ENCODE peak calls at places on chromosomes 2 and 18, in ten cellular contexts. T is A549, I is stomach, J is GM12878, G is HepG2, V is upper lobe of left lung, O is tibial nerve, Q is ovary, F is transverse colon, P is K562. W is an unnamed sample.

GRCh38 chr2:45867349-45867748 is 215.9 kb downstream of the PRKCE start:
- DNase-seq in P (no peak), T (no peak), F (no peak), J (no peak), Q (no peak), O (no peak), V (no peak), G (no peak), I (no peak), W (no peak)

GRCh38 chr2:159042115-159042850 is 73.8 kb downstream of the TANC1 start:
- DNase-seq in P (no peak), F (no peak), O (no peak), T (no peak), I (peak), J (no peak), V (no peak), G (no peak), Q (no peak), W (no peak)

GRCh38 chr2:241036397-241036963 is 38.1 kb downstream of the SNED1 start:
- DNase-seq in T (no peak), J (peak), O (no peak), F (peak), V (peak), P (peak), G (peak), I (peak), Q (no peak), W (peak)

GRCh38 chr2:213089438-213089837 is 62.0 kb downstream of the IKZF2 start:
- DNase-seq in F (no peak), O (no peak), Q (no peak), J (no peak), T (no peak), G (no peak), V (no peak), P (no peak), I (no peak), W (no peak)

GRCh38 chr2:183112575-183112974 is 11.7 kb upstream of the NUP35 start:
- DNase-seq in P (peak), J (no peak), Q (no peak), O (no peak), G (no peak), I (no peak), V (no peak), F (no peak), T (no peak), W (no peak)

GRCh38 chr2:116922414-116922813 is 892.1 kb upstream of the DDX18 start:
- DNase-seq in I (no peak), F (no peak), P (no peak), T (no peak), G (no peak), J (no peak), V (no peak), O (no peak), Q (no peak), W (no peak)

GRCh38 chr18:58054041-58054733 is 10.2 kb downstream of the NEDD4L start:
- DNase-seq in O (no peak), J (no peak), T (peak), F (no peak), G (peak), I (no peak), Q (no peak), P (peak), V (peak), W (no peak)

GRCh38 chr18:42548493-42548892 is 567.0 kb downstream of the RIT2 start:
- DNase-seq in Q (no peak), G (no peak), O (no peak), T (no peak), J (no peak), P (no peak), I (peak), F (no peak), V (no peak), W (no peak)

GRCh38 chr2:13504808-13505207 is 788.1 kb downstream of the TRIB2 start:
- DNase-seq in P (no peak), I (no peak), F (no peak), T (no peak), G (no peak), V (no peak), O (no peak), J (no peak), Q (no peak), W (no peak)

GRCh38 chr18:2992995-2993877 is 19.7 kb downstream of the LPIN2 start:
- DNase-seq in O (no peak), F (no peak), T (no peak), J (no peak), Q (no peak), I (no peak), G (no peak), V (no peak), P (no peak), W (no peak)

GRCh38 chr2:149490296-149490695 is 97.3 kb downstream of the MMADHC start:
- DNase-seq in Q (no peak), T (no peak), G (no peak), I (no peak), O (no peak), J (no peak), V (no peak), F (no peak), P (no peak), W (no peak)

GRCh38 chr18:51028201-51028805 is 1.7 kb upstream of the SMAD4 start:
- DNase-seq in Q (no peak), F (peak), G (peak), O (no peak), P (peak), I (no peak), V (no peak), T (peak), J (no peak), W (no peak)

GRCh38 chr2:133026536-133027177 is 356.7 kb upstream of the LYPD1 start:
- DNase-seq in Q (no peak), I (no peak), P (no peak), F (no peak), G (no peak), V (no peak), J (no peak), T (no peak), O (no peak), W (no peak)

GRCh38 chr2:1891147-1891546 is 146.8 kb upstream of the PXDN start:
- DNase-seq in T (no peak), I (no peak), G (no peak), Q (no peak), O (no peak), F (no peak), J (no peak), V (no peak), P (no peak), W (no peak)

GRCh38 chr18:23115683-23116096 is 19.6 kb upstream of the CABLES1 start:
- DNase-seq in G (peak), I (no peak), Q (no peak), V (no peak), J (no peak), O (no peak), F (no peak), T (peak), P (no peak), W (no peak)

GRCh38 chr2:231162036-231162345 is 36.4 kb upstream of the ARMC9 start:
- DNase-seq in Q (no peak), G (no peak), T (peak), I (no peak), V (no peak), J (no peak), F (no peak), O (no peak), P (no peak), W (no peak)

GRCh38 chr2:148531175-148532048 is 113.1 kb upstream of the EPC2 start:
- DNase-seq in G (no peak), T (no peak), I (no peak), J (no peak), O (no peak), V (no peak), Q (no peak), F (no peak), P (no peak), W (no peak)

GRCh38 chr2:174117951-174118930 is 130.1 kb downstream of the OLA1 start:
- DNase-seq in J (no peak), T (peak), Q (no peak), F (no peak), O (no peak), P (no peak), I (no peak), G (no peak), V (no peak), W (no peak)

GRCh38 chr18:2417861-2418610 is 153.3 kb downstream of the METTL4 start:
- DNase-seq in O (no peak), I (no peak), J (no peak), F (no peak), P (no peak), G (no peak), V (no peak), T (no peak), Q (no peak), W (no peak)

GRCh38 chr18:59022167-59022945 is 117.3 kb upstream of the SEC11C start:
- DNase-seq in J (no peak), O (no peak), P (no peak), V (no peak), Q (peak), G (no peak), I (no peak), T (no peak), F (no peak), W (no peak)

GRCh38 chr2:111178730-111179405 is 58.2 kb downstream of the BCL2L11 start:
- DNase-seq in I (no peak), Q (no peak), P (peak), T (peak), F (no peak), O (no peak), V (no peak), J (no peak), G (peak), W (no peak)

GRCh38 chr18:58592223-58593214 is 36.4 kb downstream of the ALPK2 start:
- DNase-seq in Q (no peak), O (no peak), F (no peak), I (no peak), J (no peak), P (no peak), G (no peak), V (no peak), T (no peak), W (no peak)

GRCh38 chr2:127047716-127048617 is 59.0 kb downstream of the BIN1 start:
- DNase-seq in J (no peak), G (no peak), F (no peak), Q (no peak), O (no peak), P (no peak), V (no peak), T (no peak), I (peak), W (peak)

DNA sequence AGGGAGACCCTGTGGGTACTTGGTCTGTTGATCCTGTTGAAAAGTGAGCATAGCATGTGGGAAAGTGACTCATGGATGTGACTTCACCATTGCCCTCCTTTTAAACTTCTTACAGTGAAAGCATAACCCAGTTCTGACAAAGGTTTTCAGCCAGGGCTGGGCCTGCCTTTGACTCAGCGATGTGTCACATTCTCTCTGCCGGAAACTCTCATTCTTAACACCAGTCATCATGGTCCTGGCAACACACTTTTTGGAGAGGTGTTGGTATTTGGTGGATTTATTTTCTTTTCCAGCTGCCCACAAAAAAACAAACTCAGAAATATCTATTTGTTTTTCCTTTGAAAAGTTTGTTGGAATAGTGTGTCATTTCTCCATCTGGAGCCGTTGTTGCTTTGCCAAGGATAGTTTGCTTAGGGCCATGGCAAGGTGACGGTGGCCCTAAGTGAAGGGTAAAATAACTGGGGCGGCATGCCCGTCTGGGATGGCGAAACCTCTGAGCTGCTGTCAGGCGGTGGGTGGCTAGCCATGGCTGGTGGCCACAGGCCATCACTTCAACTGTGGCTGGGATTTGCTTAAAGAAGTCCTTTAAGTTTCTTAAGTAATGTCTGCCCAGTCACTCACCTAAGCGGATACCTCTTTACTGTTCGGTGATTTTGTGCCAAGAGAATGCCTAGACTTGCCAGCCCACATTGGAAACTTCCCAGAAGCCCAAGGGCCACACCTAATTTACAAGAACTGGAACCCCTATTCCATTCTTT is 123.3 kb downstream of the LTBP1 start:
- DNase-seq in J (no peak), V (no peak), O (no peak), Q (no peak), F (no peak), G (peak), T (peak), I (peak), P (peak), W (peak)
- TF ChIP-seq EP300 in J (no peak), V (no peak), O (no peak), Q (no peak), F (no peak), G (no peak), T (peak), I (no peak), P (no peak), W (no peak)

DNA sequence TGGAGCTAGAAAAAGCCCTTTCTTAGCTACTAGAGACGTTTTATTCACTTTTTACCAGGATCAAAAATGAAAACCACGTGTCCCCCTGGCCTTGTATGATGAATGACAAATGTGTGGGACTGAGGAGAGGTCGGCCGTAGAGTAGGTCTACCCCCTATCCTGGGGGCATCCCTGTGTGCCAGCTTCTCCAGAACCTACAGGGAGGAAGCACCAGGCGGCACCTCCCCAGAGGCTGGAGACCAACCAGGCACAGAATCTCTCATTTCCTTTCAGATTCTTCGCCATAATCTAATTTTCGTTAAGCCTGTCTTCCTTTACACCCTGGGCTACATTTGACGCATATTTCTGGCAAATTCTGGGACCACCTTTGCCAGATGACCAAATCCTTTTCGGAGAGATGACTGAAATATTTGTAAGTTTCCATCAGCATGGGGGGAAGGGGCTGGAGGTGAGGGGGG is 15.9 kb downstream of the TWIST2 start:
- DNase-seq in Q (no peak), G (no peak), V (no peak), T (no peak), I (no peak), J (no peak), F (no peak), O (no peak), P (no peak), W (no peak)
- H3K4me3 ChIP-seq in Q (no peak), G (no peak), V (no peak), T (no peak), I (no peak), J (no peak), F (no peak), O (no peak), P (no peak), W (no peak)

DNA sequence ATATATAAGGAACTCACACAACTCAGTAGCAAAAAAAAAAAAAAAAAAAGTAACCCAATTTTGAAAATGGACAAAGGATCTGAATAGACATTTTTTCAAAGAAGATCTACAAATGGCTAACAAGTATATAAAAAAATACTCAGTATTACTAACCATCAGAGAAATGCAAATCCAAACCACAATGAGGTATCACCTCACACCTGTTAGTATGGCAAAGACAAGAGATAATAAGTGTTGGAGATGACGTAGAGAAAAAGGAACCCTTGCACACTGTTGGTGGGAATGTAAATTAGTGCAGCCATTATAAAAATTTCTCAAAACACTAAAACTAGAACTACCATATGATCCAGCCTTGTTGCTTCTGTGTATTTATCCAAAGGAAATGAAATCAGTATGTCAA is 5.8 kb upstream of the CNDP1 start:
- DNase-seq in I (no peak), O (no peak), V (no peak), G (no peak), T (no peak), Q (no peak), J (no peak), P (no peak), F (no peak), W (no peak)
- H3K27ac ChIP-seq in I (no peak), O (no peak), V (no peak), G (no peak), T (no peak), Q (no peak), J (no peak), P (no peak), F (no peak), W (no peak)

GRCh38 chr2:235937526-235937925 is 230.7 kb downstream of the GBX2 start:
- DNase-seq in F (no peak), G (no peak), P (no peak), O (no peak), J (no peak), T (no peak), V (no peak), I (peak), Q (no peak), W (no peak)

GRCh38 chr2:235939471-235939870 is 228.7 kb downstream of the GBX2 start:
- DNase-seq in G (no peak), O (no peak), P (no peak), Q (no peak), I (no peak), V (no peak), T (no peak), F (no peak), J (no peak), W (no peak)

GRCh38 chr2:235937936-235938335 is 230.2 kb downstream of the GBX2 start:
- DNase-seq in O (no peak), G (no peak), V (no peak), J (no peak), F (no peak), Q (no peak), I (no peak), P (no peak), T (no peak), W (no peak)

GRCh38 chr2:235938611-235939010 is 229.6 kb downstream of the GBX2 start:
- DNase-seq in F (no peak), G (no peak), J (no peak), I (no peak), P (no peak), Q (no peak), T (no peak), V (no peak), O (no peak), W (peak)

GRCh38 chr2:235940330-235940729 is 227.9 kb downstream of the GBX2 start:
- DNase-seq in J (no peak), T (peak), Q (peak), F (peak), V (no peak), I (no peak), P (peak), O (no peak), G (no peak), W (peak)
- TF ChIP-seq EP300 in J (no peak), T (no peak), Q (no peak), F (no peak), V (no peak), I (no peak), P (no peak), O (no peak), G (no peak), W (no peak)

DNA sequence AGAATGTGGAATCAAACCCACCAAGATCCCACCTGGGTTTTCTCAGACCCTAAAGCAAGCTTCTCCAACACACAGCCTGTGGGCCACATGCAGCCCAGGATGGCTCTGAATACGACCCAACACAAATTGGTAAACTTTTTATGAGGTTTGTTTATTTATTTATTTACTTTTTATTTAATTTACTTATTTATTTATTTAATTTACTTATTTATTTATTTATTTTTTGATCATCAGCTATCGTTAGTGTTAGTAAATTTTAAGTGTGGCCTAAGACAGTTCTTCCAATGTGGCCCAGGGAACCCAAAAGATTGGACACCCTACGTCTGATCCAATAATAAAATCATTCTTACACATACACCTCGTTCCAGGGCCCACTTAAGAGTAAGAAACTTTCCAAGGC is 1451.1 kb downstream of the LRP1B start:
- DNase-seq in J (no peak), F (no peak), Q (no peak), O (no peak), T (no peak), V (no peak), I (no peak), G (no peak), P (no peak), W (no peak)
- H3K4me3 ChIP-seq in J (no peak), F (no peak), Q (no peak), O (no peak), T (no peak), V (no peak), I (no peak), G (no peak), P (no peak), W (no peak)

GRCh38 chr2:218301176-218301819 is 9.0 kb upstream of the TMBIM1 start:
- DNase-seq in I (peak), V (peak), F (peak), P (peak), Q (peak), T (peak), J (peak), O (peak), G (peak), W (peak)

GRCh38 chr2:218294430-218294999 is 2.2 kb upstream of the TMBIM1 start:
- DNase-seq in G (no peak), F (no peak), O (no peak), J (no peak), P (no peak), V (no peak), Q (no peak), T (no peak), I (peak), W (no peak)

GRCh38 chr2:218295029-218295428 is 2.7 kb upstream of the TMBIM1 start:
- DNase-seq in G (no peak), T (no peak), O (no peak), P (no peak), J (no peak), V (no peak), F (no peak), Q (no peak), I (no peak), W (no peak)

GRCh38 chr2:218296200-218296599 is 3.9 kb upstream of the TMBIM1 start:
- DNase-seq in P (no peak), F (no peak), Q (no peak), V (no peak), I (no peak), G (no peak), O (no peak), T (no peak), J (no peak), W (no peak)

DNA sequence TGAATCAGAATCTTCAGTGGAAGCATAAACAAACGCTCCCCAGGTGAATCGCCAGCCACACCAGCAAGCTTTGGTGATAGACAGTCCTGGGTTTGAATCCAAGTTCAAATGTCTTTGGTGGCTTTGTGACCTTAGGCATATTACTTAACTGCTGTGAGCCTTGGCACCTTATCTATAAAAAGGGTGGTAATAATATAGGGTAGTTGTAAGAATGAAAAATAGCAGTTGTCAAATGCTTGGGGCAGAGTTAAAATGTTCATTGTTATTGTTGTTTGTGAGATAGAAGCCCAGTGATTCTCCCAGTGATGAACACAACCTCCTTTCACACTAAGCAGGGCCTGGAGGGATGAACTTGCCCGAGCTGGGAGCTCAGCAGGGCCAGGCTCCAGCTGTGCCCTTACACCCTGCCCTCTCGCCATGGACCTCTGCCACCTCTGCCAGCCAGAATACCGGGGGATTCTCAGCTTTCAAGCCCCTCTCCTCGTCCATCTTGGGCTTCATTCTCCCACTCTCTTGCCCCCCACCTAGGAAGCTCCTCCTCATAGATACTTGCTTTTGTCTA is 6.1 kb upstream of the TMBIM1 start:
- DNase-seq in G (no peak), Q (no peak), V (no peak), O (no peak), F (no peak), J (no peak), T (no peak), P (no peak), I (no peak), W (no peak)
- H3K27ac ChIP-seq in G (peak), Q (no peak), V (peak), O (no peak), F (no peak), J (no peak), T (no peak), P (no peak), I (peak), W (peak)